ENCODE peak calls at places on chromosomes 1 and 21, in nine cellular contexts. M is activated CD4-positive, alpha-beta T cell treated with anti-CD3 and anti-CD28 coated beads, Interleukin-2, amount 50 U/mL, for 48 hours; C is gastrocnemius medialis; F is EL; A is posterior vena cava; H is heart right ventricle; K is LHCN-M2; O is NCI-H2081; U is CD8-positive, alpha-beta T cell. T is an unnamed sample.

GRCh38 chr21:45640888-45641479 is 2.5 kb upstream of the PCBP3 start:
- DNase-seq in K (no peak), M (peak; percentile 37), F (peak; percentile 51), H (peak; percentile 53), C (no peak), O (no peak), U (no peak), A (no peak), T (no peak)

GRCh38 chr1:32801096-32801713 is 16.0 kb downstream of the YARS1 start:
- DNase-seq in O (no peak), A (no peak), C (no peak), M (peak; percentile 21), K (peak; percentile 42), F (peak; percentile 80), U (no peak), H (no peak), T (no peak)

GRCh38 chr21:46648539-46648938 is 13.1 kb downstream of the PRMT2 start:
- DNase-seq in C (no peak), U (no peak), O (no peak), H (no peak), K (no peak), M (no peak), F (no peak), A (no peak), T (no peak)

GRCh38 chr1:113140588-113141446 is 67.8 kb downstream of the LRIG2 start:
- DNase-seq in F (peak; percentile 65), C (peak; percentile 36), K (peak; percentile 60), U (peak; percentile 21), O (peak; percentile 57), M (peak; percentile 56), A (no peak), H (peak; percentile 32), T (no peak)

GRCh38 chr1:6497215-6497866 is 5.9 kb upstream of the PLEKHG5 start:
- DNase-seq in K (no peak), F (peak; percentile 61), M (peak; percentile 45), H (peak; percentile 65), O (peak; percentile 58), U (peak; percentile 49), A (no peak), C (no peak), T (peak; percentile 64)

GRCh38 chr1:221839794-221840395 is 98.0 kb upstream of the DUSP10 start:
- DNase-seq in O (no peak), C (peak; percentile 65), A (peak; percentile 87), F (peak; percentile 97), H (peak; percentile 53), M (peak; percentile 77), K (peak; percentile 99), U (peak; percentile 34), T (peak; percentile 93)

GRCh38 chr21:29034678-29035077 is 10.2 kb downstream of the USP16 start:
- DNase-seq in C (no peak), M (no peak), K (no peak), A (no peak), F (no peak), H (no peak), O (no peak), U (no peak), T (no peak)

GRCh38 chr1:85898861-85899260 is 190.6 kb upstream of the ZNHIT6 start:
- DNase-seq in A (no peak), F (peak; percentile 59), K (peak; percentile 1), C (no peak), O (no peak), H (no peak), M (no peak), U (no peak), T (no peak)